ENCODE peak calls at places on chromosomes 5 and 9, in ten cellular contexts. X is adrenal gland; N is thyroid gland; A is HAP-1; V is CD4-positive, alpha-beta memory T cell; P is cardiac muscle cell; L is aorta; B is GM23338; Z is mammary epithelial cell; R is ovary. M is an unnamed sample. For H3K4me1, the result is how much of the 10 kb centered on the place peaks cover.

GRCh38 chr5:129807162-129807814 is 59.4 kb downstream of the MINAR2 start:
- DNase-seq in A (no peak), V (no peak), P (no peak), B (no peak), R (no peak), N (no peak), X (no peak), Z (peak), L (no peak), M (no peak)

GRCh38 chr9:2597483-2597882 is 24.1 kb upstream of the VLDLR start:
- DNase-seq in V (no peak), L (no peak), A (no peak), R (no peak), P (peak), Z (no peak), N (no peak), B (no peak), X (no peak), M (no peak)

GRCh38 chr5:125526940-125527339 is 780.5 kb upstream of the ZNF608 start:
- DNase-seq in Z (peak), L (no peak), R (no peak), A (no peak), N (peak), P (peak), X (no peak), B (peak), V (no peak), M (no peak)

GRCh38 chr5:176886336-176887251 is 12.6 kb downstream of the HK3 start:
- DNase-seq in X (no peak), P (no peak), B (no peak), A (no peak), R (no peak), N (no peak), L (peak), Z (no peak), V (no peak), M (no peak)

GRCh38 chr5:171975262-171975876 is 31.1 kb downstream of the FBXW11 start:
- DNase-seq in A (peak), L (no peak), V (no peak), N (peak), P (peak), B (peak), X (no peak), R (no peak), Z (peak), M (no peak)

GRCh38 chr5:164784230-164784629 is 1278.8 kb downstream of the MAT2B start:
- DNase-seq in Z (no peak), X (no peak), R (no peak), L (no peak), B (no peak), A (no peak), V (no peak), N (no peak), P (no peak), M (no peak)

GRCh38 chr5:65946198-65946745 is 19.9 kb downstream of the ERBIN start:
- DNase-seq in Z (no peak), L (no peak), V (no peak), B (no peak), X (no peak), A (no peak), N (no peak), P (no peak), R (no peak), M (no peak)

GRCh38 chr9:83060557-83060956 is 2.4 kb downstream of the RASEF start:
- DNase-seq in X (no peak), A (no peak), L (no peak), V (no peak), R (no peak), P (no peak), N (no peak), Z (peak), B (no peak), M (no peak)

GRCh38 chr5:181114844-181115778 is 15.9 kb downstream of the OR2V1 start:
- DNase-seq in Z (peak), P (peak), L (no peak), N (peak), X (no peak), R (no peak), A (no peak), V (no peak), B (peak), M (no peak)

GRCh38 chr9:108053555-108054061 is 564.0 kb upstream of the KLF4 start:
- DNase-seq in X (peak), Z (peak), B (peak), A (peak), V (peak), N (peak), L (peak), P (peak), R (peak), M (peak)

GRCh38 chr5:44987026-44987425 is 178.3 kb downstream of the MRPS30 start:
- DNase-seq in L (no peak), A (no peak), V (no peak), Z (no peak), B (no peak), R (no peak), X (no peak), P (no peak), N (peak), M (no peak)

GRCh38 chr5:31921852-31922305 is 252.2 kb downstream of the GOLPH3 start:
- DNase-seq in P (peak), N (peak), B (peak), X (no peak), A (peak), R (no peak), L (no peak), V (no peak), Z (peak), M (no peak)

GRCh38 chr5:8958602-8959001 is 587.3 kb downstream of the SEMA5A start:
- DNase-seq in V (no peak), P (peak), X (no peak), Z (no peak), N (no peak), A (no peak), L (no peak), B (no peak), R (no peak), M (no peak)

GRCh38 chr9:131237311-131237710 is 39.0 kb downstream of the FAM78A start:
- DNase-seq in N (peak), B (no peak), X (no peak), L (no peak), Z (no peak), A (no peak), P (peak), V (no peak), R (no peak), M (no peak)

GRCh38 chr9:101367323-101367722 is 17.5 kb downstream of the BAAT start:
- DNase-seq in X (no peak), N (no peak), L (no peak), P (no peak), B (no peak), R (no peak), A (no peak), V (no peak), Z (no peak), M (no peak)

GRCh38 chr5:132839426-132840301 is 9.2 kb upstream of the SHROOM1 start:
- DNase-seq in N (no peak), B (no peak), V (no peak), A (no peak), P (peak), X (no peak), Z (peak), L (no peak), R (no peak), M (no peak)

GRCh38 chr9:135965124-135965756 is 4.1 kb upstream of the UBAC1 start:
- DNase-seq in Z (no peak), A (no peak), P (no peak), V (no peak), B (no peak), L (no peak), X (no peak), N (no peak), R (no peak), M (no peak)

GRCh38 chr5:38265546-38266179 is 7.3 kb downstream of the EGFLAM start:
- DNase-seq in R (peak), N (peak), B (peak), A (peak), Z (peak), X (peak), P (peak), V (no peak), L (no peak), M (peak)

GRCh38 chr9:116271991-116272390 is 118.4 kb downstream of the PAPPA start:
- DNase-seq in Z (no peak), A (peak), L (no peak), X (no peak), R (no peak), P (no peak), B (peak), V (no peak), N (no peak), M (no peak)

GRCh38 chr9:111743275-111743674 is 51.5 kb downstream of the SHOC1 start:
- DNase-seq in V (no peak), N (no peak), X (no peak), L (no peak), R (no peak), Z (peak), A (no peak), P (peak), B (no peak), M (no peak)

GRCh38 chr5:54616031-54616430 is 98.5 kb downstream of the SNX18 start:
- DNase-seq in A (no peak), B (no peak), L (no peak), P (peak), R (peak), N (peak), V (no peak), X (no peak), Z (peak), M (peak)

GRCh38 chr5:56640763-56641406 is 174.5 kb upstream of the MAP3K1 start:
- DNase-seq in V (no peak), B (no peak), A (no peak), L (no peak), N (peak), Z (no peak), X (no peak), P (no peak), R (no peak), M (no peak)

GRCh38 chr5:59592101-59592500 is 301.4 kb downstream of the PDE4D start:
- DNase-seq in R (no peak), A (no peak), B (no peak), L (no peak), X (no peak), V (no peak), P (peak), N (no peak), Z (peak), M (no peak)

GRCh38 chr9:34592895-34593601 is 3.5 kb upstream of the CNTFR start:
- DNase-seq in P (no peak), N (peak), R (peak), B (peak), A (peak), Z (no peak), L (peak), V (no peak), X (no peak), M (peak)

GRCh38 chr9:111161015-111161415 is 122.7 kb upstream of the LPAR1 start:
- DNase-seq in P (peak), Z (peak), R (no peak), L (no peak), X (no peak), B (no peak), N (no peak), A (no peak), V (no peak), M (no peak)

GRCh38 chr5:72185717-72186388 is 78.6 kb downstream of the MAP1B start:
- DNase-seq in R (no peak), L (no peak), Z (no peak), A (no peak), P (peak), B (no peak), N (no peak), V (no peak), X (no peak), M (no peak)

GRCh38 chr5:54852007-54852406 is 133.4 kb downstream of the ESM1 start:
- DNase-seq in Z (no peak), R (no peak), B (peak), P (no peak), X (no peak), V (no peak), A (no peak), L (no peak), N (no peak), M (no peak)

GRCh38 chr9:131733601-131734061 is 6.2 kb downstream of the RAPGEF1 start:
- DNase-seq in L (no peak), V (peak), A (no peak), R (no peak), X (no peak), P (peak), N (no peak), B (peak), Z (peak), M (no peak)

GRCh38 chr5:168649306-168649705 is 70.1 kb upstream of the PANK3 start:
- DNase-seq in P (no peak), Z (peak), N (no peak), A (no peak), B (no peak), X (no peak), R (no peak), V (no peak), L (no peak), M (no peak)

GRCh38 chr9:35771943-35772342 is 17.9 kb upstream of the MSMP start:
- DNase-seq in X (no peak), N (no peak), R (no peak), P (peak), Z (peak), V (no peak), L (no peak), B (no peak), A (no peak), M (no peak)

GRCh38 chr9:91067306-91067860 is 265.8 kb downstream of the SYK start:
- DNase-seq in V (no peak), B (no peak), R (no peak), P (no peak), N (no peak), A (no peak), L (no peak), X (no peak), Z (no peak), M (peak)

GRCh38 chr5:168600409-168600808 is 21.2 kb upstream of the PANK3 start:
- DNase-seq in P (no peak), A (peak), X (no peak), R (no peak), Z (no peak), L (no peak), V (no peak), N (peak), B (peak), M (no peak)

GRCh38 chr5:143024227-143024920 is 254.2 kb downstream of the ARHGAP26 start:
- DNase-seq in B (no peak), V (no peak), L (no peak), X (no peak), N (no peak), R (no peak), A (no peak), Z (no peak), P (no peak), M (no peak)

GRCh38 chr9:136694163-136694864 is 7.1 kb upstream of the AGPAT2 start:
- DNase-seq in P (peak), Z (peak), X (peak), N (peak), V (no peak), B (peak), L (peak), R (no peak), A (peak), M (no peak)

GRCh38 chr9:93633492-93634221 is 57.3 kb downstream of the PHF2 start:
- DNase-seq in L (no peak), Z (no peak), N (no peak), P (no peak), A (no peak), X (no peak), V (no peak), B (no peak), R (peak), M (peak)

GRCh38 chr9:93635186-93636107 is 59.1 kb downstream of the PHF2 start:
- DNase-seq in X (peak), B (no peak), Z (no peak), L (no peak), A (peak), P (no peak), V (no peak), R (peak), N (no peak), M (no peak)

GRCh38 chr9:93629920-93630319 is 53.5 kb downstream of the PHF2 start:
- DNase-seq in Z (no peak), X (no peak), N (no peak), V (no peak), B (no peak), R (no peak), L (no peak), A (no peak), P (no peak), M (no peak)

GRCh38 chr9:93634311-93635185 is 58.2 kb downstream of the PHF2 start:
- DNase-seq in Z (no peak), L (no peak), N (no peak), A (no peak), V (no peak), R (peak), P (no peak), B (no peak), X (peak), M (no peak)

GRCh38 chr9:93630806-93631411 is 54.5 kb downstream of the PHF2 start:
- DNase-seq in Z (no peak), V (no peak), P (no peak), L (no peak), X (no peak), N (no peak), B (no peak), R (peak), A (no peak), M (peak)
- H3K4me1 ChIP-seq in Z (under half), V (under half), P (under half), L (under half), X (under half), N (under half), B (under half), R (under half), A (under half), M (under half)

DNA sequence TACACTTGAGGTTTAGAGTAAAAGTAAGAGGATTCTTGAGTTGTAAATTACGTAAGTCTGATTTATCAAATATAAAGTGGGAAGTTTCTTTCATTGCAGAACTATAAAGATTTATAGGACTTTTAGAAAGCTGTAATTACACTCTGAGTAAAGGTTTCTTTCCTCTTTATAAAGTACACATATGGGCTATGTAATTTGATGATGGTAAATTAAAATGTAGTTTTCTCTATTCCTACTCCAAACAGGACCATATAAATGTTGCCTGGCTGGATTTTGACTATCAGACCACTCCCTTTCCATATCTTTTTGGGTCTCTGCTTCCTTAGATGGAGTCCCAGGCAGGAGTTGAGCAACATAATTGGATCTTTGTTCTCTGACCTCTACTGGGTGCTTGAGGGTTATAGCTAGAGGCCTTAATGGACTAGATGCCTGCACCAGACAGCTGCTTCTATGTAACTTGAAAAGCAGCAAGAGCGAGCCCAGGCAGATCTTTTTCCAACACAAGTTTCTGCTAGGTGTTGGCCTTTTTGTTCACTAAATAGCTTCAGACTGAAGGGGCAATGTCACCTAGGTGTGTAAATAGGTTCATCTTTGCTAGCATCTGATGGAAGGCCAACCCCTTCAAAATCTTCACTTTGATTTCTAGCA is 11.4 kb upstream of the TEX48 start:
- DNase-seq in P (no peak), A (no peak), B (no peak), X (no peak), R (no peak), N (no peak), V (no peak), L (no peak), Z (peak), M (no peak)
- H3K4me1 ChIP-seq in P (under half), A (under half), B (under half), X (under half), R (under half), N (under half), V (half or more), L (under half), Z (half or more), M (under half)

GRCh38 chr9:95091574-95091970 is 225.9 kb downstream of the FANCC start:
- DNase-seq in V (no peak), P (no peak), R (no peak), A (no peak), Z (peak), N (peak), L (peak), B (no peak), X (no peak), M (no peak)
- H3K4me1 ChIP-seq in V (under half), P (under half), R (under half), A (under half), Z (under half), N (under half), L (under half), B (under half), X (under half), M (under half)

DNA sequence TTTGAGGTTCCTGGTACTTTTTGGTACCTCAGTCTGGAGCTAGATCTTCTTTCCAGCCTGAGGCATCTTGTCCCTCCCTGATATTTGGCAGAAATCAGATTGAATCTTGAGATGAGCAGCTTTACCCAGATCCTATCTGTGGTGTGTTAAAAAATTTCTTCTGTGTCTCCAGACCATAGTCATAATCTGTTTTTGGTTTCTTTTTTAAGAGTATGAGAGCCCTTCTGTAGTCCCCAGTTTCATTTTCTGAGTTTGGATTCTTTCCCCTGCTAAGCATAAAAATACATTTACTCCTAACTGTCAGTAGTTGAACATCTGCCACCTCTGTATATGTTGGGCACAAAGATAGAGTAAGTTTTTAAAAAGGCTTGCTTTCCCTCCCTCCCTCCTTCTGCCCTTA is 137.7 kb downstream of the CNTLN start:
- DNase-seq in R (no peak), N (no peak), L (no peak), Z (no peak), X (no peak), B (no peak), V (no peak), A (no peak), P (no peak), M (no peak)
- H3K4me1 ChIP-seq in R (under half), N (under half), L (under half), Z (under half), X (under half), B (under half), V (under half), A (under half), P (under half), M (under half)